ENCODE peak calls at places on chromosomes 6 and 20, in seven cellular contexts. P is CD4-positive, alpha-beta memory T cell; S is iPS DF 6.9; D is endodermal cell; M is lower lobe of right lung; X is SK-N-SH; C is effector memory CD4-positive, alpha-beta T cell. N is an unnamed sample.

GRCh38 chr6:17491416-17492142 is 98.2 kb downstream of the CAP2 start:
- DNase-seq in P (no peak), D (no peak), S (no peak), X (no peak), M (no peak), C (no peak), N (no peak)

GRCh38 chr20:16476032-16476431 is 97.2 kb downstream of the KIF16B start:
- DNase-seq in C (no peak), P (no peak), S (no peak), M (no peak), D (no peak), X (peak; percentile 45), N (no peak)

GRCh38 chr6:135014353-135014832 is 40.2 kb downstream of the HBS1L start:
- DNase-seq in M (no peak), P (peak; percentile 44), X (no peak), D (no peak), C (no peak), S (no peak), N (no peak)

GRCh38 chr6:156779206-156780116 is 2.3 kb downstream of the ARID1B start:
- DNase-seq in D (peak; percentile 75), P (peak; percentile 63), S (no peak), X (peak; percentile 69), C (peak; percentile 26), M (peak; percentile 68), N (peak; percentile 77)

GRCh38 chr6:44564906-44565524 is 177.5 kb downstream of the CDC5L start:
- DNase-seq in S (no peak), C (no peak), D (peak; percentile 28), M (peak; percentile 59), X (no peak), P (no peak), N (no peak)

GRCh38 chr20:23050847-23051627 is 1.6 kb upstream of the THBD start:
- DNase-seq in S (peak; percentile 87), C (no peak), D (peak; percentile 98), M (peak; percentile 90), P (no peak), X (no peak), N (peak; percentile 20)

GRCh38 chr6:56772737-56773184 is 130.1 kb upstream of the DST start:
- DNase-seq in S (no peak), M (no peak), C (no peak), D (peak; percentile 71), X (no peak), P (no peak), N (no peak)

GRCh38 chr6:80425089-80425823 is 318.8 kb downstream of the BCKDHB start:
- DNase-seq in D (no peak), S (no peak), X (no peak), P (no peak), C (no peak), M (no peak), N (no peak)

GRCh38 chr6:45486739-45487138 is 109.0 kb upstream of the SUPT3H start:
- DNase-seq in S (no peak), X (no peak), M (no peak), P (no peak), C (no peak), D (no peak), N (no peak)

GRCh38 chr6:150354754-150355571 is 13.8 kb upstream of the IYD start:
- DNase-seq in P (no peak), M (no peak), X (no peak), S (no peak), C (no peak), D (no peak), N (no peak)

GRCh38 chr6:46221221-46221793 is 50.5 kb upstream of the ENPP5 start:
- DNase-seq in S (no peak), D (no peak), M (no peak), C (no peak), X (no peak), P (no peak), N (no peak)

GRCh38 chr6:115753446-115753845 is 307.2 kb downstream of the FRK start:
- DNase-seq in M (no peak), P (no peak), S (no peak), X (no peak), C (no peak), D (no peak), N (no peak)

GRCh38 chr6:45728674-45729073 is 287.0 kb downstream of the CLIC5 start:
- DNase-seq in M (no peak), P (no peak), D (no peak), C (no peak), X (no peak), S (no peak), N (no peak)

GRCh38 chr20:23419995-23420901 is 1.0 kb downstream of the NAPB start:
- DNase-seq in X (peak; percentile 60), D (peak; percentile 49), S (no peak), P (peak; percentile 58), M (peak; percentile 78), C (peak; percentile 25), N (no peak)

GRCh38 chr6:84581494-84582259 is 182.7 kb downstream of the TBX18 start:
- DNase-seq in D (no peak), P (no peak), S (no peak), C (no peak), X (no peak), M (no peak), N (no peak)

GRCh38 chr6:38095054-38095453 is 275.5 kb downstream of the ZFAND3 start:
- DNase-seq in S (no peak), P (no peak), D (no peak), X (no peak), C (no peak), M (no peak), N (no peak)

GRCh38 chr6:106377061-106377540 is 16.6 kb downstream of the CRYBG1 start:
- DNase-seq in D (no peak), X (no peak), M (no peak), S (no peak), C (no peak), P (no peak), N (no peak)

GRCh38 chr6:39787322-39787721 is 4.9 kb upstream of the DAAM2 start:
- DNase-seq in M (no peak), S (no peak), P (no peak), D (no peak), C (no peak), X (no peak), N (no peak)

GRCh38 chr20:824916-825315 is 8.6 kb upstream of the FAM110A start:
- DNase-seq in M (no peak), X (no peak), C (no peak), P (no peak), S (no peak), D (no peak), N (no peak)

GRCh38 chr6:41266555-41266954 is 19.9 kb downstream of the TREM1 start:
- DNase-seq in D (no peak), C (no peak), S (no peak), P (no peak), M (no peak), X (no peak), N (no peak)

GRCh38 chr6:79601020-79601609 is 30.0 kb upstream of the SH3BGRL2 start:
- DNase-seq in S (no peak), D (no peak), P (no peak), M (no peak), C (no peak), X (no peak), N (no peak)

GRCh38 chr6:105892577-105893262 is 193.4 kb upstream of the PRDM1 start:
- DNase-seq in D (peak; percentile 57), M (no peak), C (no peak), X (no peak), S (no peak), P (no peak), N (no peak)

GRCh38 chr6:105449756-105450390 is 47.0 kb upstream of the PREP start:
- DNase-seq in M (no peak), D (no peak), X (no peak), S (no peak), P (no peak), C (no peak), N (no peak)

GRCh38 chr6:7058250-7058923 is 49.4 kb upstream of the RREB1 start:
- DNase-seq in M (peak; percentile 56), X (no peak), D (no peak), C (no peak), P (no peak), S (no peak), N (no peak)

GRCh38 chr20:62913043-62913630 is 13.2 kb downstream of the DIDO1 start:
- DNase-seq in P (no peak), C (no peak), D (no peak), M (peak; percentile 23), S (no peak), X (no peak), N (no peak)

GRCh38 chr6:10256113-10256690 is 158.7 kb downstream of the TFAP2A start:
- DNase-seq in D (peak; percentile 61), X (peak; percentile 7), M (no peak), P (no peak), S (no peak), C (no peak), N (no peak)

GRCh38 chr6:16639689-16640480 is 121.4 kb downstream of the ATXN1 start:
- DNase-seq in D (no peak), P (no peak), C (no peak), S (no peak), M (no peak), X (no peak), N (no peak)

DNA sequence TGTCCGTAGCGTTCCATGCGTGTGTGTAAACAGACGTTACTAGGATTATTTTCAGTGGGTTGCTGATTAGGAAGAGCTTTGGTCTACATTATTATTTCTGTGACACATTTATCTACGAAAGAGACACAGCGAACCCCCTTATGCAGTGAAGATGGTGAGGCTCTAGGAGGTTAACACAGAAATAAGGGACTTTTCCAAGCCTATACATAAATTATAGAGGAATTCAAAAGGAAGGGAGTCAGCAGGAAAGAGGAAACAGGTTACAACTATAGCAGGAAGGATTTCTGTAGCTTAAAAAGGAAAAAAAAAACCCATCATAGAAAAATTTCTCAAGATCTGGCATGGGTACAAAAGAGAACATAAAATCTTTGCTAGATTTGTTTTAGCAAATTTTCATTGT is 12.9 kb upstream of the RPS6KA2 start:
- DNase-seq in M (no peak), D (no peak), S (no peak), P (no peak), C (no peak), X (no peak), N (no peak)
- H3K4me3 ChIP-seq in M (peak overlapping the region; percentile 24), D (no peak overlapping the region), S (no peak overlapping the region), P (no peak overlapping the region), C (no peak overlapping the region), X (no peak overlapping the region), N (no peak overlapping the region)

GRCh38 chr6:30283761-30284160 is 43.0 kb upstream of the TRIM39 start:
- DNase-seq in M (no peak), P (no peak), C (no peak), X (no peak), D (no peak), S (no peak), N (no peak)

GRCh38 chr6:30282522-30282921 is 44.2 kb upstream of the TRIM39 start:
- DNase-seq in P (no peak), M (no peak), D (no peak), C (no peak), X (no peak), S (no peak), N (no peak)

GRCh38 chr6:30287139-30287538 is 39.6 kb upstream of the TRIM39 start:
- DNase-seq in C (no peak), M (no peak), X (no peak), S (no peak), D (no peak), P (no peak), N (no peak)
- H3K9me3 ChIP-seq in C (peaks cover 36% of the 10 kb centered on the region), M (peaks cover 47% of the 10 kb centered on the region), X (peaks cover 35% of the 10 kb centered on the region), S (peaks cover 23% of the 10 kb centered on the region), D (peaks cover 100% of the 10 kb centered on the region), P (no peaks in the 10 kb centered on the region), N (peaks cover 38% of the 10 kb centered on the region)

GRCh38 chr6:129577691-129578090 is 132.3 kb downstream of the ARHGAP18 start:
- DNase-seq in X (no peak), C (no peak), S (no peak), M (no peak), P (no peak), D (no peak), N (no peak)
- H3K27me3 ChIP-seq in X (no peaks in the 10 kb centered on the region), C (no peaks in the 10 kb centered on the region), S (no peaks in the 10 kb centered on the region), M (no peaks in the 10 kb centered on the region), P (no peaks in the 10 kb centered on the region), D (no peaks in the 10 kb centered on the region), N (no peaks in the 10 kb centered on the region)

GRCh38 chr20:46219920-46220319 is 88.4 kb downstream of the CDH22 start:
- DNase-seq in C (no peak), D (no peak), M (no peak), P (no peak), X (no peak), S (no peak), N (no peak)
- H3K4me3 ChIP-seq in C (no peak overlapping the region), D (no peak overlapping the region), M (no peak overlapping the region), P (no peak overlapping the region), X (no peak overlapping the region), S (no peak overlapping the region), N (no peak overlapping the region)